ENCODE peak calls at places on chromosomes 6 and 20, in nine cellular contexts. One of them, this sample, is unnamed.

GRCh38 chr6:168130683-168131371 is 51.8 kb upstream of the FRMD1 start:
- DNase-seq in adrenal gland: peak
- DNase-seq in effector memory CD4-positive, alpha-beta T cell: no peak
- DNase-seq in fibroblast of lung: no peak
- DNase-seq in CD8-positive, alpha-beta memory T cell: no peak
- DNase-seq in H9: peak
- DNase-seq in ascending aorta: no peak
- DNase-seq in psoas muscle: no peak
- DNase-seq in Peyer's patch: no peak
- DNase-seq in this sample: no peak

GRCh38 chr6:101001012-101001411 is 119.9 kb upstream of the ASCC3 start:
- DNase-seq in adrenal gland: no peak
- DNase-seq in effector memory CD4-positive, alpha-beta T cell: no peak
- DNase-seq in fibroblast of lung: no peak
- DNase-seq in CD8-positive, alpha-beta memory T cell: no peak
- DNase-seq in H9: no peak
- DNase-seq in ascending aorta: no peak
- DNase-seq in psoas muscle: no peak
- DNase-seq in Peyer's patch: no peak
- DNase-seq in this sample: no peak

GRCh38 chr20:45798935-45799642 is 7.3 kb downstream of the DNTTIP1 start:
- DNase-seq in adrenal gland: peak
- DNase-seq in effector memory CD4-positive, alpha-beta T cell: peak
- DNase-seq in fibroblast of lung: no peak
- DNase-seq in CD8-positive, alpha-beta memory T cell: peak
- DNase-seq in H9: peak
- DNase-seq in ascending aorta: no peak
- DNase-seq in psoas muscle: peak
- DNase-seq in Peyer's patch: peak
- DNase-seq in this sample: no peak

GRCh38 chr6:17276766-17277165 is 4.4 kb upstream of the RBM24 start:
- DNase-seq in adrenal gland: no peak
- DNase-seq in effector memory CD4-positive, alpha-beta T cell: no peak
- DNase-seq in fibroblast of lung: peak
- DNase-seq in CD8-positive, alpha-beta memory T cell: no peak
- DNase-seq in H9: no peak
- DNase-seq in ascending aorta: no peak
- DNase-seq in psoas muscle: no peak
- DNase-seq in Peyer's patch: no peak
- DNase-seq in this sample: no peak

GRCh38 chr6:138520463-138520862 is 21.2 kb upstream of the NHSL1 start:
- DNase-seq in adrenal gland: no peak
- DNase-seq in effector memory CD4-positive, alpha-beta T cell: no peak
- DNase-seq in fibroblast of lung: no peak
- DNase-seq in CD8-positive, alpha-beta memory T cell: no peak
- DNase-seq in H9: no peak
- DNase-seq in ascending aorta: no peak
- DNase-seq in psoas muscle: no peak
- DNase-seq in Peyer's patch: no peak
- DNase-seq in this sample: no peak

GRCh38 chr6:43489277-43490072 is 12.1 kb downstream of the TJAP1 start:
- DNase-seq in adrenal gland: no peak
- DNase-seq in effector memory CD4-positive, alpha-beta T cell: no peak
- DNase-seq in fibroblast of lung: no peak
- DNase-seq in CD8-positive, alpha-beta memory T cell: no peak
- DNase-seq in H9: no peak
- DNase-seq in ascending aorta: no peak
- DNase-seq in psoas muscle: no peak
- DNase-seq in Peyer's patch: no peak
- DNase-seq in this sample: no peak

GRCh38 chr20:46089338-46090094 is at the start of gene NCOA5:
- DNase-seq in adrenal gland: peak
- DNase-seq in effector memory CD4-positive, alpha-beta T cell: peak
- DNase-seq in fibroblast of lung: peak
- DNase-seq in CD8-positive, alpha-beta memory T cell: peak
- DNase-seq in H9: peak
- DNase-seq in ascending aorta: peak
- DNase-seq in psoas muscle: peak
- DNase-seq in Peyer's patch: peak
- DNase-seq in this sample: peak

GRCh38 chr20:17960927-17961599 is 7.5 kb downstream of the SNX5 start:
- DNase-seq in adrenal gland: no peak
- DNase-seq in effector memory CD4-positive, alpha-beta T cell: no peak
- DNase-seq in fibroblast of lung: peak
- DNase-seq in CD8-positive, alpha-beta memory T cell: no peak
- DNase-seq in H9: no peak
- DNase-seq in ascending aorta: no peak
- DNase-seq in psoas muscle: peak
- DNase-seq in Peyer's patch: no peak
- DNase-seq in this sample: no peak

GRCh38 chr6:24646771-24647170 is 780 bp upstream of the KIAA0319 start:
- DNase-seq in adrenal gland: no peak
- DNase-seq in effector memory CD4-positive, alpha-beta T cell: no peak
- DNase-seq in fibroblast of lung: peak
- DNase-seq in CD8-positive, alpha-beta memory T cell: no peak
- DNase-seq in H9: no peak
- DNase-seq in ascending aorta: no peak
- DNase-seq in psoas muscle: no peak
- DNase-seq in Peyer's patch: no peak
- DNase-seq in this sample: no peak
- H3K27ac ChIP-seq in adrenal gland: no peak
- H3K27ac ChIP-seq in effector memory CD4-positive, alpha-beta T cell: peak
- H3K27ac ChIP-seq in fibroblast of lung: no peak
- H3K27ac ChIP-seq in CD8-positive, alpha-beta memory T cell: no peak
- H3K27ac ChIP-seq in H9: no peak
- H3K27ac ChIP-seq in ascending aorta: no peak
- H3K27ac ChIP-seq in psoas muscle: no peak
- H3K27ac ChIP-seq in Peyer's patch: peak
- H3K27ac ChIP-seq in this sample: no peak

DNA sequence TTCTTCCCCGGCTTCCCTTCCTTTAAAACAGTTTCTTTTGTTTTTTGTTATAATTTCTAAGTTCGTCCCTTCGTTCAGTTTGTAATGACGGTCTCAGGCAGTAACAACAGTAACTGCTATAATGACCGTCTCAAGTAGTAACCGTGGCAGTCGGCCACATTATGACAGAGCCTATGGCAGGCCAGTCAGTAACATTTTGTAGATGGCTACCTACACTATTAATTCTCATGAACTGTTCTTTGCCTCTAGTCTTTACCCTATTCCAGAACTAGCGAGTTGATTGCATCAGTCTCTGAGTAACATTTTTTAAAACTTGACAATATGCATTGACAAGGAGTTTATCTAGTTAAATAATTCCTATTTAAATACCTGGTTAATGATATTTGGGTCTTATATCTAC is 43.0 kb upstream of the ADGRG6 start:
- DNase-seq in adrenal gland: no peak
- DNase-seq in effector memory CD4-positive, alpha-beta T cell: no peak
- DNase-seq in fibroblast of lung: no peak
- DNase-seq in CD8-positive, alpha-beta memory T cell: no peak
- DNase-seq in H9: no peak
- DNase-seq in ascending aorta: no peak
- DNase-seq in psoas muscle: no peak
- DNase-seq in Peyer's patch: no peak
- DNase-seq in this sample: no peak
- H3K27ac ChIP-seq in adrenal gland: no peak
- H3K27ac ChIP-seq in effector memory CD4-positive, alpha-beta T cell: no peak
- H3K27ac ChIP-seq in fibroblast of lung: no peak
- H3K27ac ChIP-seq in CD8-positive, alpha-beta memory T cell: no peak
- H3K27ac ChIP-seq in H9: no peak
- H3K27ac ChIP-seq in ascending aorta: peak
- H3K27ac ChIP-seq in psoas muscle: no peak
- H3K27ac ChIP-seq in Peyer's patch: no peak
- H3K27ac ChIP-seq in this sample: no peak

GRCh38 chr20:49347156-49347555 is 69.3 kb upstream of the ZNFX1 start:
- DNase-seq in adrenal gland: no peak
- DNase-seq in effector memory CD4-positive, alpha-beta T cell: no peak
- DNase-seq in fibroblast of lung: no peak
- DNase-seq in CD8-positive, alpha-beta memory T cell: no peak
- DNase-seq in H9: no peak
- DNase-seq in ascending aorta: no peak
- DNase-seq in psoas muscle: no peak
- DNase-seq in Peyer's patch: no peak
- DNase-seq in this sample: no peak
- H3K27ac ChIP-seq in adrenal gland: no peak
- H3K27ac ChIP-seq in effector memory CD4-positive, alpha-beta T cell: no peak
- H3K27ac ChIP-seq in fibroblast of lung: no peak
- H3K27ac ChIP-seq in CD8-positive, alpha-beta memory T cell: no peak
- H3K27ac ChIP-seq in H9: no peak
- H3K27ac ChIP-seq in ascending aorta: no peak
- H3K27ac ChIP-seq in psoas muscle: peak
- H3K27ac ChIP-seq in Peyer's patch: no peak
- H3K27ac ChIP-seq in this sample: no peak

DNA sequence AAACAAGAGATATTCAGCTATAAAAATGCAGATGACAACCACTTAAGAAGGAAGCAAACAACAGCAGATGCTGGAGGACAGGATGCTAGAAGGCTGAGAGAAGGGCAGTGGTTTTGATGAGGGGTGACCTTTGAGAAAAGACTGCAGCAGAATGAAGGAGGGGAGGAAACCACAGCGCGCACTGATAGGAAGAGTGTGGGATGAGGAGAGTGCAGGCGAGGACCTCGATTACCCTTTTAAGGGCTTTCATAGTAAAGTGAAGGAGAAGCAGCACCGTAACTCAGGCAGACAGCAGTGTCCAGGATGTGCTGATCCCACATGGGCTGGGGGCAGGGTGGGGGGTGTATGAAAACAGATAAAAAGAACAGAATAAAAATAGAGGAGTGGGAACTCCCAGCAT is 19.2 kb downstream of the ZBTB2 start:
- DNase-seq in adrenal gland: no peak
- DNase-seq in effector memory CD4-positive, alpha-beta T cell: no peak
- DNase-seq in fibroblast of lung: no peak
- DNase-seq in CD8-positive, alpha-beta memory T cell: no peak
- DNase-seq in H9: no peak
- DNase-seq in ascending aorta: no peak
- DNase-seq in psoas muscle: no peak
- DNase-seq in Peyer's patch: no peak
- DNase-seq in this sample: no peak
- H3K27ac ChIP-seq in adrenal gland: no peak
- H3K27ac ChIP-seq in effector memory CD4-positive, alpha-beta T cell: no peak
- H3K27ac ChIP-seq in fibroblast of lung: no peak
- H3K27ac ChIP-seq in CD8-positive, alpha-beta memory T cell: no peak
- H3K27ac ChIP-seq in H9: no peak
- H3K27ac ChIP-seq in ascending aorta: no peak
- H3K27ac ChIP-seq in psoas muscle: no peak
- H3K27ac ChIP-seq in Peyer's patch: no peak
- H3K27ac ChIP-seq in this sample: no peak

DNA sequence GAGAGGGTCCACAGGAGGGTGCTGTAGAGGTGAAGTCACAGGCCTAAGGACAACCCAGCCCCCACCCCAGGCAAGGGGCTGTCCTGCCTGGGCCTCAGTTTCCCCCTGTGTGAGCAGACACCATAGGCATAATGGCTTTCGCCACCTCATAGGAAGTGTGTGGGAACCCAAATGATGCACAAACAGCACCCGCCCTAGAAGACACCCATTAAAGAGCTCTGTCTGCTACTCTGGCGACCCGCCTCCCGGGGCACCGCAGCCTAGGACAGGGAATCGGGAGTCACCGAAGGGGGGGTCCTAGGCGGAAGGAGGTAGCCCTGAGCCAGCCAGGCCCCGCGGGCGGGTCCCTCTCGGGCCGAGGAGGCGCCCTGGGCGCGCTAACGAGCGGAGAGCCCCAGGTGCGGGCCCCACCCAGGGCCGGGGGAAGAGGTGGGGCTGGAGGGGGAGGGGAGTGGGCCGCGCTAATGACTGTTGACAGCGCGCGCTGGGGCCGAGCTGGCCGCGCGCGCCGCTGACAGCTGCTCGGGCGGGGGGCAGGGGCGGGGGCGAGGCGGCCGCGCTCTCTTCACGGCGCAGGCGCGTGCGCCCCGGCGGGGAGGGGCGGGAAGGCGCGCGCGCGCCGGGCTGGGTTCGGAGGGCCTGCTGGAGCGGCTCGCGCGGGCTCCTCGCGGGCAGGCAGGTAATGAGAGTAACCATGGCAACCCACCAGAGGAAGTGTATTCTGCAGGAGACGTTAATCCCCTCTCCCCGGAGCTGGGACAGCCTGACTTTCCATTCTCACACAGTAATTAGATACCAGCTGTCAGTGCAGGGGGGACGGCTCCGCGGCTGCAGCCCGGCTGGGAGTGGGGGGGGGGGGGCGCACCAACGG is 48.9 kb downstream of the NOL4L start:
- DNase-seq in adrenal gland: no peak
- DNase-seq in effector memory CD4-positive, alpha-beta T cell: peak
- DNase-seq in fibroblast of lung: no peak
- DNase-seq in CD8-positive, alpha-beta memory T cell: peak
- DNase-seq in H9: peak
- DNase-seq in ascending aorta: no peak
- DNase-seq in psoas muscle: peak
- DNase-seq in Peyer's patch: peak
- DNase-seq in this sample: peak
- H3K27ac ChIP-seq in adrenal gland: no peak
- H3K27ac ChIP-seq in effector memory CD4-positive, alpha-beta T cell: peak
- H3K27ac ChIP-seq in fibroblast of lung: no peak
- H3K27ac ChIP-seq in CD8-positive, alpha-beta memory T cell: peak
- H3K27ac ChIP-seq in H9: no peak
- H3K27ac ChIP-seq in ascending aorta: no peak
- H3K27ac ChIP-seq in psoas muscle: no peak
- H3K27ac ChIP-seq in Peyer's patch: peak
- H3K27ac ChIP-seq in this sample: peak

DNA sequence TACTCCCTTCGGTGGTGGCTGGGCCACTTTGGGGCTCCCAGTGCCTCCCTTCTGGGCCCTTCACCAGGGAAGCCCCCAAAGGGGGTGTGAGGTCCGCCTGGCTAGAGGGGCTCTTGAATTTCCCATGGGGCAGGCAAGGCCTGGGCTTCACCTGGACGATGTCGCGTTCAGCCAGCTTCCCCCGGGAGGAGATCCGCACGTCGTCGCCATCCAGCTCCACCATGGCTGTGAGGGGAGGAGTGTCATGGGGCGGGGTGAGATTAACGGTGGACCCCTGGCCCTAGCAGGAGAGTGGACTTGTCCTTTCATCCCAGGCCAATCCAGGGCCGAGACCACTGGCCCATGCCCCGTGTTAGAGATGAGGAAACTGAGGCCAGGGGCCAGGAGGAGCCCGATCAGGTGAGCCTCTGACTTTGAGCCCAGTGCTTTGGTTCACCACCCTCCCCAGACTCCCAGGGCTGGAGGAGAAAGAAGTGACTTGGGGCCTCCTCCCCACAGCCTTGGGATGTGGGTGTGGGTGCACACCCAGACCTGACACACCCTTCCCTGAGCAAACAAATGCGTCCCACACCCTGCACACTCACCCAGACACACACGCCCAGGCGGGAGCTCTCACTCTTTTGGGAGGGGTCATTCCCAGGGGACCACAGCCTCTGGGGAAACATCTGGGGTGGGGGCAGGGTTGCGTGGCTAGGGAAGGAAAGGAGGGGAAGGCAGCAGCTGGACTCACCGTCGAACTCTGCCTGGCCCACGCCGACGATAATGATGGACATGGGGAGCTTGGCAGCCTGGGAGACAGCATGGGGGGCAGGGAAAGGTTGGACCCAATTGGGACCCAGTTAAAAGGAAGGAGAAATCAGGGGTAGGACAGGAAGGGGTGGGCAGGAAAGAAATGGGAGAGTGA is 46.2 kb downstream of the RAB44 start:
- DNase-seq in adrenal gland: no peak
- DNase-seq in effector memory CD4-positive, alpha-beta T cell: no peak
- DNase-seq in fibroblast of lung: no peak
- DNase-seq in CD8-positive, alpha-beta memory T cell: no peak
- DNase-seq in H9: no peak
- DNase-seq in ascending aorta: no peak
- DNase-seq in psoas muscle: no peak
- DNase-seq in Peyer's patch: peak
- DNase-seq in this sample: no peak
- H3K27ac ChIP-seq in adrenal gland: no peak
- H3K27ac ChIP-seq in effector memory CD4-positive, alpha-beta T cell: no peak
- H3K27ac ChIP-seq in fibroblast of lung: no peak
- H3K27ac ChIP-seq in CD8-positive, alpha-beta memory T cell: no peak
- H3K27ac ChIP-seq in H9: no peak
- H3K27ac ChIP-seq in ascending aorta: no peak
- H3K27ac ChIP-seq in psoas muscle: no peak
- H3K27ac ChIP-seq in Peyer's patch: no peak
- H3K27ac ChIP-seq in this sample: no peak

This sample was measured in upper lobe of right lung.